ENCODE peak calls at places on chromosomes 7 and 10, in six cellular contexts. A is fibroblast of mammary gland, B is OCI-LY7, Y is SHP77, L is Right ventricle myocardium superior, Q is IMR-90. U is an unnamed sample.

GRCh38 chr7:96236198-96237039 is 85.5 kb downstream of the SLC25A13 start:
- DNase-seq in Y (peak; percentile 30), A (peak; percentile 97), L (peak; percentile 54), Q (peak; percentile 95), B (no peak), U (peak; percentile 74)

GRCh38 chr7:41955475-41956243 is 252.8 kb upstream of the INHBA start:
- DNase-seq in B (no peak), Q (peak; percentile 99), Y (no peak), L (peak; percentile 96), A (peak; percentile 100), U (peak; percentile 97)

GRCh38 chr7:121872831-121873764 is at the start of gene PTPRZ1:
- DNase-seq in L (peak; percentile 38), Y (no peak), A (peak; percentile 11), B (no peak), Q (peak; percentile 2), U (peak; percentile 26)

GRCh38 chr7:155069992-155070827 is at the start of gene HTR5A:
- DNase-seq in Y (no peak), B (peak; percentile 22), Q (peak; percentile 80), L (peak; percentile 87), A (peak; percentile 75), U (peak; percentile 85)

GRCh38 chr7:44244282-44244681 is 43.5 kb downstream of the YKT6 start:
- DNase-seq in L (no peak), Q (no peak), A (no peak), B (peak; percentile 57), Y (peak; percentile 28), U (no peak)

GRCh38 chr7:48038815-48039496 is 3.6 kb downstream of the C7orf57 start:
- DNase-seq in B (no peak), L (no peak), A (no peak), Q (no peak), Y (no peak), U (no peak)

GRCh38 chr10:95963992-95964391 is 56.2 kb downstream of the CC2D2B start:
- DNase-seq in L (no peak), A (no peak), Y (no peak), Q (no peak), B (peak; percentile 10), U (no peak)

GRCh38 chr7:45701701-45702460 is 127.7 kb downstream of the ADCY1 start:
- DNase-seq in B (no peak), Y (no peak), L (no peak), Q (no peak), A (no peak), U (no peak)

GRCh38 chr7:141697211-141697871 is 4.6 kb downstream of the DENND11 start:
- DNase-seq in L (peak; percentile 44), Y (no peak), Q (peak; percentile 74), A (peak; percentile 63), B (no peak), U (no peak)

GRCh38 chr10:31723074-31723750 is 205.4 kb downstream of the ARHGAP12 start:
- DNase-seq in Y (no peak), B (no peak), A (peak; percentile 46), L (no peak), Q (peak; percentile 52), U (no peak)

GRCh38 chr10:102230264-102230860 is 4.3 kb downstream of the ELOVL3 start:
- DNase-seq in B (no peak), A (peak; percentile 68), Y (peak; percentile 69), L (peak; percentile 73), Q (peak; percentile 42), U (peak; percentile 62)

GRCh38 chr7:152574892-152575511 is 100.9 kb downstream of the XRCC2 start:
- DNase-seq in A (no peak), L (no peak), B (peak; percentile 8), Y (no peak), Q (no peak), U (no peak)

GRCh38 chr7:114922652-114923402 is 933 bp downstream of the MDFIC start:
- DNase-seq in A (peak; percentile 86), L (peak; percentile 53), Y (peak; percentile 22), Q (peak; percentile 77), B (no peak), U (peak; percentile 41)

GRCh38 chr7:71298378-71298777 is 166.4 kb downstream of the GALNT17 start:
- DNase-seq in B (no peak), Q (no peak), L (no peak), Y (no peak), A (no peak), U (no peak)

GRCh38 chr10:72503241-72503640 is 122.6 kb downstream of the MICU1 start:
- DNase-seq in L (no peak), Y (no peak), B (no peak), A (peak; percentile 63), Q (peak; percentile 69), U (no peak)

GRCh38 chr10:87550741-87551140 is 46.0 kb downstream of the MINPP1 start:
- DNase-seq in B (no peak), A (no peak), Y (no peak), L (no peak), Q (no peak), U (no peak)

GRCh38 chr7:24920702-24921679 is 59.0 kb downstream of the OSBPL3 start:
- DNase-seq in Y (no peak), L (no peak), A (no peak), Q (no peak), B (no peak), U (no peak)

GRCh38 chr7:101237206-101238067 is at the start of gene CLDN15:
- DNase-seq in Q (peak; percentile 61), A (peak; percentile 87), L (peak; percentile 90), B (no peak), Y (no peak), U (peak; percentile 91)

GRCh38 chr7:139548302-139549028 is 25.0 kb downstream of the CLEC2L start:
- DNase-seq in B (no peak), Q (no peak), L (no peak), Y (no peak), A (no peak), U (no peak)

GRCh38 chr7:81399461-81399860 is 370.4 kb downstream of the HGF start:
- DNase-seq in Q (no peak), A (no peak), Y (no peak), L (no peak), B (no peak), U (no peak)

GRCh38 chr7:17548014-17548653 is 249.7 kb downstream of the AHR start:
- DNase-seq in L (no peak), Y (no peak), Q (no peak), A (no peak), B (no peak), U (no peak)

GRCh38 chr7:139587535-139587934 is 64.0 kb downstream of the CLEC2L start:
- DNase-seq in Q (no peak), A (no peak), Y (no peak), L (no peak), B (no peak), U (no peak)

GRCh38 chr7:87474046-87474445 is 1.4 kb downstream of the ABCB4 start:
- DNase-seq in Q (no peak), A (no peak), B (no peak), L (no peak), Y (no peak), U (no peak)

GRCh38 chr10:3740157-3740871 is 44.7 kb downstream of the KLF6 start:
- DNase-seq in Y (no peak), B (no peak), L (no peak), A (peak; percentile 61), Q (peak; percentile 76), U (no peak)

GRCh38 chr7:135189961-135190360 is 19.5 kb upstream of the CYREN start:
- DNase-seq in Q (no peak), Y (no peak), A (peak; percentile 78), B (no peak), L (no peak), U (no peak)

GRCh38 chr10:44460499-44460898 is 75.6 kb upstream of the CXCL12 start:
- DNase-seq in Y (no peak), Q (no peak), L (no peak), B (no peak), A (peak; percentile 60), U (no peak)